ENCODE peak calls at places on chromosomes 4 and X, in four cellular contexts. Y is nephron progenitor cell, Q is tibial artery, U is WERI-Rb-1. S is an unnamed sample.

GRCh38 chr4:130812117-130812765 is 1716.3 kb downstream of the C4orf33 start:
- DNase-seq in U (no peak), Y (no peak), Q (no peak), S (no peak)

GRCh38 chrX:45980726-45981125 is 564.5 kb downstream of the ZNF674 start:
- DNase-seq in U (no peak), Q (no peak), Y (no peak), S (no peak)

GRCh38 chrX:53190363-53190960 is 34.5 kb downstream of the KDM5C start:
- DNase-seq in U (peak), Q (no peak), Y (peak), S (peak)

GRCh38 chrX:150896632-150897031 is 1.8 kb downstream of the CD99L2 start:
- DNase-seq in Q (no peak), U (no peak), Y (no peak), S (no peak)

GRCh38 chr4:7649741-7650531 is 215.2 kb upstream of the PSAPL1 start:
- DNase-seq in Y (no peak), U (no peak), Q (no peak), S (no peak)

GRCh38 chr4:119632216-119632615 is 3.6 kb upstream of the PDE5A start:
- DNase-seq in U (no peak), Q (no peak), Y (no peak), S (no peak)

GRCh38 chrX:47650164-47651042 is at the start of gene ELK1:
- DNase-seq in Y (peak), Q (peak), U (peak), S (peak)

GRCh38 chrX:119685225-119686066 is 7.5 kb downstream of the SEPTIN6 start:
- DNase-seq in Y (no peak), Q (no peak), U (no peak), S (no peak)

GRCh38 chrX:110852180-110852579 is 56.6 kb upstream of the CHRDL1 start:
- DNase-seq in U (no peak), Q (no peak), Y (peak), S (no peak)

GRCh38 chr4:38466401-38466800 is 197.6 kb upstream of the KLF3 start:
- DNase-seq in Q (no peak), U (no peak), Y (no peak), S (no peak)

GRCh38 chrX:79167437-79167836 is 22.9 kb downstream of the GPR174 start:
- DNase-seq in U (no peak), Q (no peak), Y (no peak), S (no peak)

GRCh38 chrX:121823406-121823805 is 776.0 kb downstream of the GLUD2 start:
- DNase-seq in Y (no peak), Q (no peak), U (no peak), S (no peak)
- TF ChIP-seq CTCF in Y (no peak), Q (no peak), U (no peak), S (no peak)

DNA sequence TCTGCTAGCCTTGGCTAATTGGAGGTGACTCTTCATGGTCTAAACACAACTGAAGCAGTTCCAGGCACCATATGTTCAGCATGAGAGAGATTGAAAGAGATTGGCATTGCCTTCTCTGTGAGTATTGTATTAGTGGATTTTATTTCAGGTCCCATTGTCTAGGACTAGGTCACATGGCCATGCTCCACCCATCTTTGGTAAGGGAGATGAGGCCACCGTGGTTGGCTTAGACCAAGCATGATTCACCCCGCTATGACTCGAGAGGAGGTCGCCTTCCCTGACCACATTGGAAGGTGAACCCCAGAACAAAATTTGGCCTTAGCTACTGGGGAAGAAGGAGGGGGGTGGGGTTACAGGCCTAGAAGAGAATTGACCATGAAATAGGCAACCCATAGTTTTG is 109.9 kb upstream of the BCOR start:
- DNase-seq in Y (no peak), Q (no peak), U (no peak), S (no peak)
- TF ChIP-seq CTCF in Y (no peak), Q (no peak), U (no peak), S (no peak)

GRCh38 chr4:117691572-117692351 is 342.5 kb upstream of the NDST3 start:
- DNase-seq in U (no peak), Y (no peak), Q (no peak), S (peak)

DNA sequence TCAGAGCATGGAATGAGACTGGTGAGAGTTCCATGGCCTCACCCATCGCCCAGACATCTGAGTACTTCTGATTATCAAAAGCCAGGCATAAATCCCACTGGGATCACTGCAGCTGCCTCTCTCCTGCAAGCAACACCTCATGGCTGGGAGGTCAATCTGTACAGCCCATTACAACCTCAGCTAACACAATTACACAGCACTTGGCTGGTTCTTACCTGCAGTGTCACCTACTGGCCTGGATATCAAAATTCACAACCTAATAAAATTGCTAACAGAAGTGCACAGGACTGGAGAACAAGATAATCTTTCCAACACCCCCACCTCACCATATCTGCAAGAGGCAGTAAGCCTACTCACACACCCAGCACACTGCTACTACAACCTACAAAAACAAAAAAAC is 341.7 kb upstream of the NDST3 start:
- DNase-seq in U (no peak), Q (no peak), Y (no peak), S (no peak)
- TF ChIP-seq CTCF in U (peak), Q (no peak), Y (no peak), S (no peak)

GRCh38 chrX:9475984-9476383 is 11.1 kb downstream of the TBL1X start:
- DNase-seq in Q (no peak), Y (no peak), U (no peak), S (no peak)
- TF ChIP-seq CTCF in Q (no peak), Y (no peak), U (no peak), S (no peak)

GRCh38 chr4:141158219-141158618 is 24.9 kb upstream of the RNF150 start:
- DNase-seq in Y (no peak), Q (no peak), U (no peak), S (no peak)
- TF ChIP-seq CTCF in Y (peak), Q (peak), U (peak), S (peak)

GRCh38 chrX:138711399-138712347 is at the start of gene FGF13:
- DNase-seq in Q (peak), Y (peak), U (no peak), S (peak)
- TF ChIP-seq CTCF in Q (peak), Y (peak), U (peak), S (no peak)

GRCh38 chr4:62709618-62710252 is 1509.6 kb downstream of the ADGRL3 start:
- DNase-seq in Y (peak), Q (no peak), U (no peak), S (no peak)
- TF ChIP-seq CTCF in Y (peak), Q (peak), U (peak), S (peak)

GRCh38 chr4:113659127-113659526 is 102.4 kb downstream of the CAMK2D start:
- DNase-seq in Q (no peak), U (no peak), Y (no peak), S (no peak)
- TF ChIP-seq CTCF in Q (no peak), U (no peak), Y (no peak), S (no peak)